ENCODE peak calls at places on chromosomes 16 and 17, in four cellular contexts. One of them, this sample, is unnamed.

GRCh38 chr17:78255029-78255656 is 23.7 kb downstream of the TMEM235 start:
- DNase-seq in non-pigmented ciliary epithelial cell: no peak
- DNase-seq in fibroblast of lung: no peak
- DNase-seq in stimulated activated CD4-positive, alpha-beta T cell treated with anti-CD3 and anti-CD28 coated beads, Interleukin-1b, Interleukin-23, amount 100 ng/mL, for 1 hour: no peak
- DNase-seq in this sample: no peak

GRCh38 chr17:68624381-68624780 is 23.2 kb upstream of the FAM20A start:
- DNase-seq in stimulated activated CD4-positive, alpha-beta T cell treated with anti-CD3 and anti-CD28 coated beads, Interleukin-1b, Interleukin-23, amount 100 ng/mL, for 1 hour: no peak
- DNase-seq in fibroblast of lung: no peak
- DNase-seq in non-pigmented ciliary epithelial cell: no peak
- DNase-seq in this sample: no peak

GRCh38 chr17:17877548-17878358 is 41.0 kb upstream of the SREBF1 start:
- DNase-seq in fibroblast of lung: peak; percentile 95
- DNase-seq in stimulated activated CD4-positive, alpha-beta T cell treated with anti-CD3 and anti-CD28 coated beads, Interleukin-1b, Interleukin-23, amount 100 ng/mL, for 1 hour: no peak
- DNase-seq in non-pigmented ciliary epithelial cell: peak; percentile 67
- DNase-seq in this sample: no peak

GRCh38 chr17:42541041-42541833 is 5.2 kb downstream of the NAGLU start:
- DNase-seq in fibroblast of lung: no peak
- DNase-seq in stimulated activated CD4-positive, alpha-beta T cell treated with anti-CD3 and anti-CD28 coated beads, Interleukin-1b, Interleukin-23, amount 100 ng/mL, for 1 hour: no peak
- DNase-seq in non-pigmented ciliary epithelial cell: no peak
- DNase-seq in this sample: no peak

GRCh38 chr16:29737713-29738112 is 8.1 kb downstream of the C16orf54 start:
- DNase-seq in non-pigmented ciliary epithelial cell: no peak
- DNase-seq in stimulated activated CD4-positive, alpha-beta T cell treated with anti-CD3 and anti-CD28 coated beads, Interleukin-1b, Interleukin-23, amount 100 ng/mL, for 1 hour: no peak
- DNase-seq in fibroblast of lung: no peak
- DNase-seq in this sample: no peak

GRCh38 chr16:15963307-15963910 is 14.0 kb downstream of the ABCC1 start:
- DNase-seq in non-pigmented ciliary epithelial cell: no peak
- DNase-seq in fibroblast of lung: no peak
- DNase-seq in stimulated activated CD4-positive, alpha-beta T cell treated with anti-CD3 and anti-CD28 coated beads, Interleukin-1b, Interleukin-23, amount 100 ng/mL, for 1 hour: no peak
- DNase-seq in this sample: no peak

GRCh38 chr17:51119415-51120356 is 982 bp downstream of the SPAG9 start:
- DNase-seq in non-pigmented ciliary epithelial cell: no peak
- DNase-seq in fibroblast of lung: peak; percentile 36
- DNase-seq in stimulated activated CD4-positive, alpha-beta T cell treated with anti-CD3 and anti-CD28 coated beads, Interleukin-1b, Interleukin-23, amount 100 ng/mL, for 1 hour: peak; percentile 6
- DNase-seq in this sample: no peak

GRCh38 chr16:10151718-10152117 is 30.5 kb downstream of the GRIN2A start:
- DNase-seq in non-pigmented ciliary epithelial cell: no peak
- DNase-seq in stimulated activated CD4-positive, alpha-beta T cell treated with anti-CD3 and anti-CD28 coated beads, Interleukin-1b, Interleukin-23, amount 100 ng/mL, for 1 hour: no peak
- DNase-seq in fibroblast of lung: no peak
- DNase-seq in this sample: no peak

GRCh38 chr16:83887564-83887963 is 11.4 kb upstream of the MLYCD start:
- DNase-seq in non-pigmented ciliary epithelial cell: no peak
- DNase-seq in stimulated activated CD4-positive, alpha-beta T cell treated with anti-CD3 and anti-CD28 coated beads, Interleukin-1b, Interleukin-23, amount 100 ng/mL, for 1 hour: no peak
- DNase-seq in fibroblast of lung: no peak
- DNase-seq in this sample: no peak

GRCh38 chr16:65274576-65274975 is 152.7 kb upstream of the CDH11 start:
- DNase-seq in stimulated activated CD4-positive, alpha-beta T cell treated with anti-CD3 and anti-CD28 coated beads, Interleukin-1b, Interleukin-23, amount 100 ng/mL, for 1 hour: no peak
- DNase-seq in non-pigmented ciliary epithelial cell: no peak
- DNase-seq in fibroblast of lung: peak; percentile 28
- DNase-seq in this sample: no peak

GRCh38 chr16:65751622-65752598 is 614.6 kb upstream of the CDH5 start:
- DNase-seq in stimulated activated CD4-positive, alpha-beta T cell treated with anti-CD3 and anti-CD28 coated beads, Interleukin-1b, Interleukin-23, amount 100 ng/mL, for 1 hour: no peak
- DNase-seq in fibroblast of lung: no peak
- DNase-seq in non-pigmented ciliary epithelial cell: no peak
- DNase-seq in this sample: no peak

GRCh38 chr17:61002316-61002736 is 324.7 kb downstream of the BCAS3 start:
- DNase-seq in fibroblast of lung: peak; percentile 55
- DNase-seq in stimulated activated CD4-positive, alpha-beta T cell treated with anti-CD3 and anti-CD28 coated beads, Interleukin-1b, Interleukin-23, amount 100 ng/mL, for 1 hour: no peak
- DNase-seq in non-pigmented ciliary epithelial cell: peak; percentile 22
- DNase-seq in this sample: peak; percentile 7

GRCh38 chr17:73489991-73490390 is 154.3 kb downstream of the SDK2 start:
- DNase-seq in fibroblast of lung: no peak
- DNase-seq in stimulated activated CD4-positive, alpha-beta T cell treated with anti-CD3 and anti-CD28 coated beads, Interleukin-1b, Interleukin-23, amount 100 ng/mL, for 1 hour: no peak
- DNase-seq in non-pigmented ciliary epithelial cell: no peak
- DNase-seq in this sample: no peak

GRCh38 chr16:85550422-85551318 is 62.5 kb upstream of the GSE1 start:
- DNase-seq in non-pigmented ciliary epithelial cell: no peak
- DNase-seq in fibroblast of lung: no peak
- DNase-seq in stimulated activated CD4-positive, alpha-beta T cell treated with anti-CD3 and anti-CD28 coated beads, Interleukin-1b, Interleukin-23, amount 100 ng/mL, for 1 hour: no peak
- DNase-seq in this sample: no peak

GRCh38 chr17:73343168-73343634 is 31.4 kb upstream of the CDC42EP4 start:
- DNase-seq in non-pigmented ciliary epithelial cell: no peak
- DNase-seq in stimulated activated CD4-positive, alpha-beta T cell treated with anti-CD3 and anti-CD28 coated beads, Interleukin-1b, Interleukin-23, amount 100 ng/mL, for 1 hour: no peak
- DNase-seq in fibroblast of lung: peak; percentile 84
- DNase-seq in this sample: no peak

GRCh38 chr16:12099451-12100123 is 123.1 kb downstream of the SNX29 start:
- DNase-seq in stimulated activated CD4-positive, alpha-beta T cell treated with anti-CD3 and anti-CD28 coated beads, Interleukin-1b, Interleukin-23, amount 100 ng/mL, for 1 hour: no peak
- DNase-seq in non-pigmented ciliary epithelial cell: no peak
- DNase-seq in fibroblast of lung: no peak
- DNase-seq in this sample: no peak

GRCh38 chr16:78249056-78249455 is 149.6 kb downstream of the WWOX start:
- DNase-seq in non-pigmented ciliary epithelial cell: no peak
- DNase-seq in stimulated activated CD4-positive, alpha-beta T cell treated with anti-CD3 and anti-CD28 coated beads, Interleukin-1b, Interleukin-23, amount 100 ng/mL, for 1 hour: no peak
- DNase-seq in fibroblast of lung: no peak
- DNase-seq in this sample: no peak

GRCh38 chr17:81802048-81802758 is 1.7 kb upstream of the GCGR start:
- DNase-seq in non-pigmented ciliary epithelial cell: no peak
- DNase-seq in fibroblast of lung: no peak
- DNase-seq in stimulated activated CD4-positive, alpha-beta T cell treated with anti-CD3 and anti-CD28 coated beads, Interleukin-1b, Interleukin-23, amount 100 ng/mL, for 1 hour: no peak
- DNase-seq in this sample: no peak

GRCh38 chr17:29510953-29511352 is 55.9 kb downstream of the ABHD15 start:
- DNase-seq in non-pigmented ciliary epithelial cell: no peak
- DNase-seq in fibroblast of lung: no peak
- DNase-seq in stimulated activated CD4-positive, alpha-beta T cell treated with anti-CD3 and anti-CD28 coated beads, Interleukin-1b, Interleukin-23, amount 100 ng/mL, for 1 hour: no peak
- DNase-seq in this sample: no peak

GRCh38 chr17:46023783-46024388 is 24.8 kb downstream of the STH start:
- DNase-seq in fibroblast of lung: no peak
- DNase-seq in non-pigmented ciliary epithelial cell: no peak
- DNase-seq in stimulated activated CD4-positive, alpha-beta T cell treated with anti-CD3 and anti-CD28 coated beads, Interleukin-1b, Interleukin-23, amount 100 ng/mL, for 1 hour: no peak
- DNase-seq in this sample: no peak

GRCh38 chr16:26645629-26646028 is 421.1 kb upstream of the C16orf82 start:
- DNase-seq in stimulated activated CD4-positive, alpha-beta T cell treated with anti-CD3 and anti-CD28 coated beads, Interleukin-1b, Interleukin-23, amount 100 ng/mL, for 1 hour: peak; percentile 24
- DNase-seq in non-pigmented ciliary epithelial cell: no peak
- DNase-seq in fibroblast of lung: no peak
- DNase-seq in this sample: no peak

This sample was measured in HS-27A.